ENCODE peak calls at places on chromosome 5, in four cellular contexts. Y is midbrain; P is HTR-8/SVneo; H is stimulated activated CD4-positive, alpha-beta T cell treated with anti-CD3 and anti-CD28 coated beads, Interleukin-1b, Interleukin-23, amount 100 ng/mL, for 1 hour. F is an unnamed sample.

GRCh38 chr5:98599016-98599415 is 174.4 kb upstream of the RGMB start:
- DNase-seq in P (no peak), Y (no peak), H (no peak), F (no peak)

GRCh38 chr5:134533115-134533815 is 7.8 kb downstream of the JADE2 start:
- DNase-seq in Y (no peak), H (no peak), P (no peak), F (no peak)

GRCh38 chr5:141680751-141681201 is 1.3 kb downstream of the ARAP3 start:
- DNase-seq in Y (no peak), H (no peak), P (no peak), F (no peak)

GRCh38 chr5:80406980-80407734 is 707 bp upstream of the ZFYVE16 start:
- DNase-seq in P (no peak), H (no peak), Y (no peak), F (no peak)

GRCh38 chr5:160697281-160697680 is 154.7 kb downstream of the ATP10B start:
- DNase-seq in H (no peak), P (no peak), Y (peak; percentile 20), F (no peak)

GRCh38 chr5:14062178-14062577 is 81.0 kb upstream of the TRIO start:
- DNase-seq in H (no peak), P (no peak), Y (no peak), F (no peak)

GRCh38 chr5:126178521-126178920 is 244.7 kb upstream of the GRAMD2B start:
- DNase-seq in H (no peak), Y (peak; percentile 16), P (no peak), F (peak; percentile 98)

GRCh38 chr5:146832985-146833732 is 45.4 kb downstream of the PPP2R2B start:
- DNase-seq in P (no peak), H (no peak), Y (no peak), F (no peak)

GRCh38 chr5:27437594-27438200 is 399.3 kb upstream of the CDH9 start:
- DNase-seq in Y (no peak), H (no peak), P (no peak), F (no peak)

GRCh38 chr5:148924817-148925216 is 98.4 kb downstream of the ADRB2 start:
- DNase-seq in P (no peak), Y (no peak), H (no peak), F (no peak)

GRCh38 chr5:32259033-32259432 is 53.7 kb downstream of the MTMR12 start:
- DNase-seq in P (no peak), H (no peak), Y (no peak), F (peak; percentile 17)

GRCh38 chr5:96257904-96258303 is 175.1 kb downstream of the PCSK1 start:
- DNase-seq in Y (no peak), H (no peak), P (no peak), F (no peak)

F was measured in G401.